ENCODE peak calls at places on chromosomes 12 and 14, in seven cellular contexts. One of them, this sample, is unnamed.

GRCh38 chr14:68655021-68655811 is 137.7 kb downstream of the ZFP36L1 start:
- DNase-seq in nephron progenitor cell: no peak
- DNase-seq in stimulated activated naive B cell treated with anti-CD40 and anti-IgM and Interleukin-4, amounts not matched to agents 10 μg/mL and 1 μg/mL and 100 μg/mL, for 72 hours: no peak
- DNase-seq in fibroblast of pulmonary artery: peak
- DNase-seq in activated naive CD4-positive, alpha-beta T cell treated with Interleukin-2 at 50 U/mL for 16 hours: no peak
- DNase-seq in HL-60: no peak
- DNase-seq in cardiac muscle cell: peak
- DNase-seq in this sample: no peak

GRCh38 chr12:90939382-90939781 is 15.6 kb downstream of the CCER1 start:
- DNase-seq in activated naive CD4-positive, alpha-beta T cell treated with Interleukin-2 at 50 U/mL for 16 hours: no peak
- DNase-seq in fibroblast of pulmonary artery: peak
- DNase-seq in HL-60: no peak
- DNase-seq in cardiac muscle cell: peak
- DNase-seq in nephron progenitor cell: no peak
- DNase-seq in stimulated activated naive B cell treated with anti-CD40 and anti-IgM and Interleukin-4, amounts not matched to agents 10 μg/mL and 1 μg/mL and 100 μg/mL, for 72 hours: no peak
- DNase-seq in this sample: no peak

GRCh38 chr14:101077511-101078074 is 174.1 kb upstream of the RTL1 start:
- DNase-seq in stimulated activated naive B cell treated with anti-CD40 and anti-IgM and Interleukin-4, amounts not matched to agents 10 μg/mL and 1 μg/mL and 100 μg/mL, for 72 hours: no peak
- DNase-seq in activated naive CD4-positive, alpha-beta T cell treated with Interleukin-2 at 50 U/mL for 16 hours: no peak
- DNase-seq in nephron progenitor cell: peak
- DNase-seq in cardiac muscle cell: peak
- DNase-seq in fibroblast of pulmonary artery: peak
- DNase-seq in HL-60: no peak
- DNase-seq in this sample: peak

GRCh38 chr12:47777151-47777550 is 4.1 kb downstream of the SLC48A1 start:
- DNase-seq in cardiac muscle cell: no peak
- DNase-seq in fibroblast of pulmonary artery: no peak
- DNase-seq in nephron progenitor cell: no peak
- DNase-seq in stimulated activated naive B cell treated with anti-CD40 and anti-IgM and Interleukin-4, amounts not matched to agents 10 μg/mL and 1 μg/mL and 100 μg/mL, for 72 hours: no peak
- DNase-seq in HL-60: no peak
- DNase-seq in activated naive CD4-positive, alpha-beta T cell treated with Interleukin-2 at 50 U/mL for 16 hours: no peak
- DNase-seq in this sample: no peak

GRCh38 chr14:54481695-54482094 is 7.1 kb downstream of the GMFB start:
- DNase-seq in cardiac muscle cell: no peak
- DNase-seq in activated naive CD4-positive, alpha-beta T cell treated with Interleukin-2 at 50 U/mL for 16 hours: no peak
- DNase-seq in stimulated activated naive B cell treated with anti-CD40 and anti-IgM and Interleukin-4, amounts not matched to agents 10 μg/mL and 1 μg/mL and 100 μg/mL, for 72 hours: no peak
- DNase-seq in nephron progenitor cell: no peak
- DNase-seq in HL-60: no peak
- DNase-seq in fibroblast of pulmonary artery: no peak
- DNase-seq in this sample: peak

GRCh38 chr12:66438601-66439000 is 136.3 kb downstream of the HELB start:
- DNase-seq in activated naive CD4-positive, alpha-beta T cell treated with Interleukin-2 at 50 U/mL for 16 hours: no peak
- DNase-seq in stimulated activated naive B cell treated with anti-CD40 and anti-IgM and Interleukin-4, amounts not matched to agents 10 μg/mL and 1 μg/mL and 100 μg/mL, for 72 hours: no peak
- DNase-seq in HL-60: no peak
- DNase-seq in nephron progenitor cell: no peak
- DNase-seq in fibroblast of pulmonary artery: peak
- DNase-seq in cardiac muscle cell: peak
- DNase-seq in this sample: no peak

GRCh38 chr12:99020871-99021270 is 375.8 kb downstream of the APAF1 start:
- DNase-seq in activated naive CD4-positive, alpha-beta T cell treated with Interleukin-2 at 50 U/mL for 16 hours: no peak
- DNase-seq in fibroblast of pulmonary artery: no peak
- DNase-seq in HL-60: no peak
- DNase-seq in nephron progenitor cell: no peak
- DNase-seq in cardiac muscle cell: no peak
- DNase-seq in stimulated activated naive B cell treated with anti-CD40 and anti-IgM and Interleukin-4, amounts not matched to agents 10 μg/mL and 1 μg/mL and 100 μg/mL, for 72 hours: no peak
- DNase-seq in this sample: no peak

GRCh38 chr12:34297126-34297789 is 275.0 kb downstream of the ALG10 start:
- DNase-seq in fibroblast of pulmonary artery: no peak
- DNase-seq in nephron progenitor cell: no peak
- DNase-seq in cardiac muscle cell: no peak
- DNase-seq in activated naive CD4-positive, alpha-beta T cell treated with Interleukin-2 at 50 U/mL for 16 hours: no peak
- DNase-seq in HL-60: no peak
- DNase-seq in stimulated activated naive B cell treated with anti-CD40 and anti-IgM and Interleukin-4, amounts not matched to agents 10 μg/mL and 1 μg/mL and 100 μg/mL, for 72 hours: no peak
- DNase-seq in this sample: no peak

GRCh38 chr12:91182664-91183455 is at the start of gene DCN:
- DNase-seq in cardiac muscle cell: peak
- DNase-seq in activated naive CD4-positive, alpha-beta T cell treated with Interleukin-2 at 50 U/mL for 16 hours: no peak
- DNase-seq in HL-60: no peak
- DNase-seq in fibroblast of pulmonary artery: peak
- DNase-seq in stimulated activated naive B cell treated with anti-CD40 and anti-IgM and Interleukin-4, amounts not matched to agents 10 μg/mL and 1 μg/mL and 100 μg/mL, for 72 hours: no peak
- DNase-seq in nephron progenitor cell: no peak
- DNase-seq in this sample: no peak

GRCh38 chr14:53330441-53330840 is 177.3 kb upstream of the DDHD1 start:
- DNase-seq in nephron progenitor cell: no peak
- DNase-seq in fibroblast of pulmonary artery: no peak
- DNase-seq in HL-60: no peak
- DNase-seq in stimulated activated naive B cell treated with anti-CD40 and anti-IgM and Interleukin-4, amounts not matched to agents 10 μg/mL and 1 μg/mL and 100 μg/mL, for 72 hours: no peak
- DNase-seq in cardiac muscle cell: no peak
- DNase-seq in activated naive CD4-positive, alpha-beta T cell treated with Interleukin-2 at 50 U/mL for 16 hours: no peak
- DNase-seq in this sample: no peak

GRCh38 chr14:69049675-69050074 is 70.6 kb upstream of the ACTN1 start:
- DNase-seq in activated naive CD4-positive, alpha-beta T cell treated with Interleukin-2 at 50 U/mL for 16 hours: no peak
- DNase-seq in fibroblast of pulmonary artery: peak
- DNase-seq in stimulated activated naive B cell treated with anti-CD40 and anti-IgM and Interleukin-4, amounts not matched to agents 10 μg/mL and 1 μg/mL and 100 μg/mL, for 72 hours: no peak
- DNase-seq in cardiac muscle cell: peak
- DNase-seq in nephron progenitor cell: no peak
- DNase-seq in HL-60: peak
- DNase-seq in this sample: peak

GRCh38 chr12:51205350-51205749 is 12.5 kb downstream of the POU6F1 start:
- DNase-seq in activated naive CD4-positive, alpha-beta T cell treated with Interleukin-2 at 50 U/mL for 16 hours: no peak
- DNase-seq in nephron progenitor cell: no peak
- DNase-seq in HL-60: no peak
- DNase-seq in cardiac muscle cell: no peak
- DNase-seq in fibroblast of pulmonary artery: no peak
- DNase-seq in stimulated activated naive B cell treated with anti-CD40 and anti-IgM and Interleukin-4, amounts not matched to agents 10 μg/mL and 1 μg/mL and 100 μg/mL, for 72 hours: no peak
- DNase-seq in this sample: no peak

GRCh38 chr12:116542345-116542950 is 16.7 kb upstream of the MAP1LC3B2 start:
- DNase-seq in nephron progenitor cell: no peak
- DNase-seq in HL-60: no peak
- DNase-seq in cardiac muscle cell: no peak
- DNase-seq in fibroblast of pulmonary artery: no peak
- DNase-seq in stimulated activated naive B cell treated with anti-CD40 and anti-IgM and Interleukin-4, amounts not matched to agents 10 μg/mL and 1 μg/mL and 100 μg/mL, for 72 hours: no peak
- DNase-seq in activated naive CD4-positive, alpha-beta T cell treated with Interleukin-2 at 50 U/mL for 16 hours: no peak
- DNase-seq in this sample: peak

GRCh38 chr12:98373982-98374381 is 141.4 kb upstream of the TMPO start:
- DNase-seq in cardiac muscle cell: peak
- DNase-seq in stimulated activated naive B cell treated with anti-CD40 and anti-IgM and Interleukin-4, amounts not matched to agents 10 μg/mL and 1 μg/mL and 100 μg/mL, for 72 hours: no peak
- DNase-seq in activated naive CD4-positive, alpha-beta T cell treated with Interleukin-2 at 50 U/mL for 16 hours: no peak
- DNase-seq in fibroblast of pulmonary artery: peak
- DNase-seq in HL-60: no peak
- DNase-seq in nephron progenitor cell: no peak
- DNase-seq in this sample: peak

GRCh38 chr14:94028450-94028826 is 2.3 kb downstream of the OTUB2 start:
- DNase-seq in nephron progenitor cell: no peak
- DNase-seq in activated naive CD4-positive, alpha-beta T cell treated with Interleukin-2 at 50 U/mL for 16 hours: peak
- DNase-seq in HL-60: no peak
- DNase-seq in cardiac muscle cell: no peak
- DNase-seq in fibroblast of pulmonary artery: peak
- DNase-seq in stimulated activated naive B cell treated with anti-CD40 and anti-IgM and Interleukin-4, amounts not matched to agents 10 μg/mL and 1 μg/mL and 100 μg/mL, for 72 hours: no peak
- DNase-seq in this sample: peak

GRCh38 chr12:50110762-50111416 is 1.1 kb upstream of the COX14 start:
- DNase-seq in fibroblast of pulmonary artery: no peak
- DNase-seq in nephron progenitor cell: peak
- DNase-seq in stimulated activated naive B cell treated with anti-CD40 and anti-IgM and Interleukin-4, amounts not matched to agents 10 μg/mL and 1 μg/mL and 100 μg/mL, for 72 hours: peak
- DNase-seq in HL-60: no peak
- DNase-seq in activated naive CD4-positive, alpha-beta T cell treated with Interleukin-2 at 50 U/mL for 16 hours: no peak
- DNase-seq in cardiac muscle cell: no peak
- DNase-seq in this sample: peak

This sample was measured in dermis blood vessel endothelial cell.